ENCODE peak calls at places on chromosomes 12 and 14, in eight cellular contexts. R is GM10248, Z is islet precursor cell, I is T-helper 2 cell, J is AG08396, N is foreskin keratinocyte, M is DMS 273 treated with DMSO at 0.1 percent for 48 hours, T is fibroblast of lung. O is an unnamed sample.

GRCh38 chr12:39499296-39499695 is 56.4 kb upstream of the KIF21A start:
- DNase-seq in R (no peak), Z (no peak), I (no peak), J (no peak), N (peak), M (no peak), T (no peak), O (no peak)

GRCh38 chr12:69509308-69509736 is 39.1 kb downstream of the FRS2 start:
- DNase-seq in R (no peak), Z (no peak), I (no peak), J (no peak), N (no peak), M (no peak), T (no peak), O (no peak)

GRCh38 chr14:86357866-86358265 is 827.9 kb downstream of the FLRT2 start:
- DNase-seq in R (no peak), Z (no peak), I (no peak), J (no peak), N (no peak), M (no peak), T (no peak), O (no peak)

GRCh38 chr12:59973515-59973914 is 377.7 kb downstream of the SLC16A7 start:
- DNase-seq in R (no peak), Z (no peak), I (no peak), J (peak), N (peak), M (no peak), T (peak), O (no peak)

GRCh38 chr14:28831126-28831525 is 64.5 kb downstream of the FOXG1 start:
- DNase-seq in R (peak), Z (no peak), I (peak), J (no peak), N (no peak), M (no peak), T (no peak), O (no peak)

GRCh38 chr12:12661086-12661485 is 34.9 kb downstream of the GPR19 start:
- DNase-seq in R (no peak), Z (no peak), I (no peak), J (peak), N (no peak), M (no peak), T (peak), O (no peak)

GRCh38 chr12:80936642-80937390 is 918 bp downstream of the LIN7A start:
- DNase-seq in R (peak), Z (peak), I (peak), J (peak), N (no peak), M (no peak), T (peak), O (peak)

GRCh38 chr14:74594021-74594420 is 18.0 kb downstream of the LTBP2 start:
- DNase-seq in R (no peak), Z (no peak), I (no peak), J (no peak), N (no peak), M (no peak), T (no peak), O (no peak)

GRCh38 chr14:93936245-93936644 is 9.1 kb downstream of the FAM181A start:
- DNase-seq in R (no peak), Z (no peak), I (no peak), J (no peak), N (no peak), M (peak), T (no peak), O (peak)

GRCh38 chr12:131075194-131075593 is 121.5 kb downstream of the ADGRD1 start:
- DNase-seq in R (no peak), Z (peak), I (no peak), J (no peak), N (no peak), M (no peak), T (no peak), O (no peak)

GRCh38 chr14:38716871-38717270 is 386.2 kb downstream of the SEC23A start:
- DNase-seq in R (no peak), Z (no peak), I (no peak), J (no peak), N (no peak), M (peak), T (no peak), O (no peak)

GRCh38 chr12:92530706-92531105 is 172.1 kb upstream of the PLEKHG7 start:
- DNase-seq in R (no peak), Z (no peak), I (no peak), J (no peak), N (no peak), M (no peak), T (no peak), O (no peak)

GRCh38 chr12:70660620-70661219 is 23.5 kb upstream of the PTPRB start:
- DNase-seq in R (no peak), Z (no peak), I (no peak), J (peak), N (peak), M (no peak), T (peak), O (peak)

GRCh38 chr12:116002890-116003536 is 274.5 kb downstream of the MED13L start:
- DNase-seq in R (no peak), Z (no peak), I (no peak), J (no peak), N (no peak), M (no peak), T (peak), O (no peak)

GRCh38 chr12:8078400-8078799 is 3.7 kb upstream of the NECAP1 start:
- DNase-seq in R (peak), Z (peak), I (peak), J (peak), N (no peak), M (no peak), T (peak), O (peak)

GRCh38 chr14:59511916-59512530 is 27.7 kb downstream of the JKAMP start:
- DNase-seq in R (peak), Z (no peak), I (no peak), J (no peak), N (no peak), M (no peak), T (no peak), O (no peak)

GRCh38 chr14:33692762-33693161 is 258.1 kb downstream of the EGLN3 start:
- DNase-seq in R (no peak), Z (no peak), I (no peak), J (no peak), N (no peak), M (no peak), T (peak), O (no peak)

GRCh38 chr12:81332054-81332453 is 254.2 kb downstream of the ACSS3 start:
- DNase-seq in R (no peak), Z (no peak), I (no peak), J (no peak), N (no peak), M (no peak), T (no peak), O (peak)

GRCh38 chr12:30862486-30862885 is 64.1 kb upstream of the TSPAN11 start:
- DNase-seq in R (no peak), Z (peak), I (no peak), J (no peak), N (no peak), M (no peak), T (peak), O (no peak)

GRCh38 chr12:115491851-115492250 is 785.6 kb downstream of the MED13L start:
- DNase-seq in R (no peak), Z (no peak), I (no peak), J (no peak), N (no peak), M (no peak), T (no peak), O (no peak)

GRCh38 chr12:48980389-48980952 is 2.3 kb downstream of the WNT1 start:
- DNase-seq in R (peak), Z (peak), I (peak), J (no peak), N (no peak), M (no peak), T (no peak), O (no peak)

GRCh38 chr14:52551696-52552062 is 626 bp downstream of the TXNDC16 start:
- DNase-seq in R (peak), Z (no peak), I (peak), J (peak), N (peak), M (peak), T (peak), O (peak)

GRCh38 chr14:37652042-37652441 is 56.6 kb downstream of the TTC6 start:
- DNase-seq in R (no peak), Z (no peak), I (no peak), J (no peak), N (no peak), M (no peak), T (no peak), O (no peak)

GRCh38 chr12:69405466-69405865 is 45.9 kb downstream of the YEATS4 start:
- DNase-seq in R (no peak), Z (peak), I (no peak), J (peak), N (peak), M (no peak), T (peak), O (no peak)

GRCh38 chr14:24367506-24368214 is at the start of gene NFATC4:
- DNase-seq in R (peak), Z (peak), I (peak), J (peak), N (peak), M (peak), T (peak), O (peak)